ENCODE peak calls at places on chromosome 5, in six cellular contexts. One of them, this sample, is unnamed.

GRCh38 chr5:1877434-1878049 is 5.2 kb downstream of the IRX4 start:
- DNase-seq in colonic mucosa: no peak
- DNase-seq in breast epithelium: no peak
- DNase-seq in psoas muscle: no peak
- DNase-seq in left ventricle myocardium inferior: no peak
- DNase-seq in GM23338: peak; percentile 56
- DNase-seq in this sample: no peak

GRCh38 chr5:158727771-158728311 is 371.9 kb downstream of the EBF1 start:
- DNase-seq in psoas muscle: peak; percentile 60
- DNase-seq in left ventricle myocardium inferior: peak; percentile 59
- DNase-seq in colonic mucosa: no peak
- DNase-seq in breast epithelium: no peak
- DNase-seq in GM23338: no peak
- DNase-seq in this sample: no peak

GRCh38 chr5:128782446-128782845 is 182.8 kb upstream of the SLC27A6 start:
- DNase-seq in GM23338: no peak
- DNase-seq in psoas muscle: peak; percentile 65
- DNase-seq in colonic mucosa: peak; percentile 52
- DNase-seq in left ventricle myocardium inferior: peak; percentile 40
- DNase-seq in breast epithelium: peak; percentile 79
- DNase-seq in this sample: no peak

GRCh38 chr5:66769839-66770617 is 173.8 kb downstream of the MAST4 start:
- DNase-seq in colonic mucosa: no peak
- DNase-seq in GM23338: peak; percentile 78
- DNase-seq in psoas muscle: no peak
- DNase-seq in left ventricle myocardium inferior: peak; percentile 18
- DNase-seq in breast epithelium: no peak
- DNase-seq in this sample: peak; percentile 78

GRCh38 chr5:68722357-68722756 is 371.5 kb upstream of the SLC30A5 start:
- DNase-seq in colonic mucosa: no peak
- DNase-seq in psoas muscle: no peak
- DNase-seq in breast epithelium: no peak
- DNase-seq in GM23338: peak; percentile 29
- DNase-seq in left ventricle myocardium inferior: no peak
- DNase-seq in this sample: no peak

GRCh38 chr5:14260637-14261036 is 117.5 kb downstream of the TRIO start:
- DNase-seq in left ventricle myocardium inferior: no peak
- DNase-seq in psoas muscle: no peak
- DNase-seq in GM23338: no peak
- DNase-seq in breast epithelium: no peak
- DNase-seq in colonic mucosa: no peak
- DNase-seq in this sample: no peak

GRCh38 chr5:141560725-141561483 is 57.9 kb downstream of the DIAPH1 start:
- DNase-seq in psoas muscle: peak; percentile 87
- DNase-seq in breast epithelium: peak; percentile 94
- DNase-seq in colonic mucosa: peak; percentile 84
- DNase-seq in GM23338: peak; percentile 98
- DNase-seq in left ventricle myocardium inferior: peak; percentile 82
- DNase-seq in this sample: peak; percentile 79

GRCh38 chr5:35237580-35238376 is 7.5 kb upstream of the PRLR start:
- DNase-seq in psoas muscle: no peak
- DNase-seq in left ventricle myocardium inferior: no peak
- DNase-seq in colonic mucosa: peak; percentile 46
- DNase-seq in GM23338: no peak
- DNase-seq in breast epithelium: no peak
- DNase-seq in this sample: no peak

GRCh38 chr5:173530547-173530946 is 85.9 kb downstream of the BOD1 start:
- DNase-seq in psoas muscle: no peak
- DNase-seq in GM23338: peak; percentile 87
- DNase-seq in colonic mucosa: no peak
- DNase-seq in breast epithelium: no peak
- DNase-seq in left ventricle myocardium inferior: no peak
- DNase-seq in this sample: no peak

GRCh38 chr5:10030219-10030831 is 219.4 kb downstream of the ATPSCKMT start:
- DNase-seq in colonic mucosa: no peak
- DNase-seq in psoas muscle: no peak
- DNase-seq in left ventricle myocardium inferior: no peak
- DNase-seq in GM23338: peak; percentile 77
- DNase-seq in breast epithelium: no peak
- DNase-seq in this sample: no peak

GRCh38 chr5:35134278-35135030 is 86.7 kb upstream of the AGXT2 start:
- DNase-seq in GM23338: no peak
- DNase-seq in psoas muscle: no peak
- DNase-seq in left ventricle myocardium inferior: no peak
- DNase-seq in breast epithelium: no peak
- DNase-seq in colonic mucosa: no peak
- DNase-seq in this sample: no peak

GRCh38 chr5:107461770-107462169 is 209.0 kb downstream of the EFNA5 start:
- DNase-seq in breast epithelium: no peak
- DNase-seq in GM23338: no peak
- DNase-seq in psoas muscle: no peak
- DNase-seq in left ventricle myocardium inferior: no peak
- DNase-seq in colonic mucosa: no peak
- DNase-seq in this sample: no peak

GRCh38 chr5:23419115-23419514 is 88.3 kb upstream of the PRDM9 start:
- DNase-seq in breast epithelium: no peak
- DNase-seq in GM23338: peak; percentile 57
- DNase-seq in psoas muscle: no peak
- DNase-seq in colonic mucosa: no peak
- DNase-seq in left ventricle myocardium inferior: no peak
- DNase-seq in this sample: no peak

GRCh38 chr5:75325242-75325641 is 11.8 kb upstream of the HMGCR start:
- DNase-seq in psoas muscle: no peak
- DNase-seq in breast epithelium: no peak
- DNase-seq in colonic mucosa: no peak
- DNase-seq in left ventricle myocardium inferior: no peak
- DNase-seq in GM23338: no peak
- DNase-seq in this sample: no peak
- TF ChIP-seq CTCF in psoas muscle: no peak
- TF ChIP-seq CTCF in breast epithelium: no peak
- TF ChIP-seq CTCF in colonic mucosa: no peak
- TF ChIP-seq CTCF in left ventricle myocardium inferior: no peak
- TF ChIP-seq CTCF in GM23338: no peak
- TF ChIP-seq CTCF in this sample: no peak

GRCh38 chr5:119630752-119631440 is 1.5 kb downstream of the FAM170A start:
- DNase-seq in psoas muscle: no peak
- DNase-seq in left ventricle myocardium inferior: no peak
- DNase-seq in breast epithelium: no peak
- DNase-seq in GM23338: no peak
- DNase-seq in colonic mucosa: no peak
- DNase-seq in this sample: no peak

GRCh38 chr5:119629339-119629738 is at the start of gene FAM170A:
- DNase-seq in colonic mucosa: no peak
- DNase-seq in psoas muscle: no peak
- DNase-seq in left ventricle myocardium inferior: no peak
- DNase-seq in breast epithelium: no peak
- DNase-seq in GM23338: no peak
- DNase-seq in this sample: no peak

GRCh38 chr5:119631660-119632059 is 2.3 kb downstream of the FAM170A start:
- DNase-seq in colonic mucosa: no peak
- DNase-seq in GM23338: no peak
- DNase-seq in psoas muscle: no peak
- DNase-seq in left ventricle myocardium inferior: no peak
- DNase-seq in breast epithelium: no peak
- DNase-seq in this sample: no peak
- TF ChIP-seq CTCF in colonic mucosa: no peak
- TF ChIP-seq CTCF in GM23338: no peak
- TF ChIP-seq CTCF in psoas muscle: no peak
- TF ChIP-seq CTCF in left ventricle myocardium inferior: no peak
- TF ChIP-seq CTCF in breast epithelium: no peak
- TF ChIP-seq CTCF in this sample: no peak

GRCh38 chr5:56825222-56825824 is 10.0 kb downstream of the MAP3K1 start:
- DNase-seq in colonic mucosa: no peak
- DNase-seq in left ventricle myocardium inferior: no peak
- DNase-seq in breast epithelium: no peak
- DNase-seq in GM23338: no peak
- DNase-seq in psoas muscle: no peak
- DNase-seq in this sample: no peak

GRCh38 chr5:56827043-56827442 is 11.7 kb downstream of the MAP3K1 start:
- DNase-seq in colonic mucosa: no peak
- DNase-seq in GM23338: peak; percentile 77
- DNase-seq in psoas muscle: no peak
- DNase-seq in left ventricle myocardium inferior: no peak
- DNase-seq in breast epithelium: peak; percentile 23
- DNase-seq in this sample: no peak

GRCh38 chr5:56824019-56824418 is 8.7 kb downstream of the MAP3K1 start:
- DNase-seq in psoas muscle: no peak
- DNase-seq in breast epithelium: no peak
- DNase-seq in left ventricle myocardium inferior: no peak
- DNase-seq in colonic mucosa: no peak
- DNase-seq in GM23338: no peak
- DNase-seq in this sample: no peak

GRCh38 chr5:56829137-56829536 is 13.8 kb downstream of the MAP3K1 start:
- DNase-seq in psoas muscle: no peak
- DNase-seq in GM23338: no peak
- DNase-seq in colonic mucosa: no peak
- DNase-seq in left ventricle myocardium inferior: no peak
- DNase-seq in breast epithelium: no peak
- DNase-seq in this sample: no peak

GRCh38 chr5:56827923-56828322 is 12.6 kb downstream of the MAP3K1 start:
- DNase-seq in colonic mucosa: no peak
- DNase-seq in breast epithelium: no peak
- DNase-seq in GM23338: no peak
- DNase-seq in psoas muscle: no peak
- DNase-seq in left ventricle myocardium inferior: no peak
- DNase-seq in this sample: no peak
- TF ChIP-seq CTCF in colonic mucosa: no peak
- TF ChIP-seq CTCF in breast epithelium: no peak
- TF ChIP-seq CTCF in GM23338: no peak
- TF ChIP-seq CTCF in psoas muscle: no peak
- TF ChIP-seq CTCF in left ventricle myocardium inferior: no peak
- TF ChIP-seq CTCF in this sample: no peak

GRCh38 chr5:52915176-52915875 is 73.8 kb upstream of the ITGA2 start:
- DNase-seq in colonic mucosa: peak; percentile 57
- DNase-seq in psoas muscle: no peak
- DNase-seq in left ventricle myocardium inferior: no peak
- DNase-seq in breast epithelium: no peak
- DNase-seq in GM23338: peak; percentile 69
- DNase-seq in this sample: no peak

GRCh38 chr5:52922384-52922783 is 66.8 kb upstream of the ITGA2 start:
- DNase-seq in breast epithelium: no peak
- DNase-seq in GM23338: peak; percentile 54
- DNase-seq in psoas muscle: no peak
- DNase-seq in colonic mucosa: no peak
- DNase-seq in left ventricle myocardium inferior: no peak
- DNase-seq in this sample: no peak

GRCh38 chr5:52925001-52925400 is 64.2 kb upstream of the ITGA2 start:
- DNase-seq in left ventricle myocardium inferior: no peak
- DNase-seq in psoas muscle: no peak
- DNase-seq in colonic mucosa: no peak
- DNase-seq in breast epithelium: no peak
- DNase-seq in GM23338: no peak
- DNase-seq in this sample: no peak

GRCh38 chr5:52924458-52924857 is 64.7 kb upstream of the ITGA2 start:
- DNase-seq in psoas muscle: no peak
- DNase-seq in colonic mucosa: no peak
- DNase-seq in breast epithelium: no peak
- DNase-seq in GM23338: no peak
- DNase-seq in left ventricle myocardium inferior: no peak
- DNase-seq in this sample: no peak

GRCh38 chr5:52920929-52921328 is 68.2 kb upstream of the ITGA2 start:
- DNase-seq in GM23338: no peak
- DNase-seq in psoas muscle: no peak
- DNase-seq in breast epithelium: no peak
- DNase-seq in left ventricle myocardium inferior: no peak
- DNase-seq in colonic mucosa: no peak
- DNase-seq in this sample: no peak
- TF ChIP-seq CTCF in GM23338: no peak
- TF ChIP-seq CTCF in psoas muscle: no peak
- TF ChIP-seq CTCF in breast epithelium: no peak
- TF ChIP-seq CTCF in left ventricle myocardium inferior: no peak
- TF ChIP-seq CTCF in colonic mucosa: no peak
- TF ChIP-seq CTCF in this sample: no peak

DNA sequence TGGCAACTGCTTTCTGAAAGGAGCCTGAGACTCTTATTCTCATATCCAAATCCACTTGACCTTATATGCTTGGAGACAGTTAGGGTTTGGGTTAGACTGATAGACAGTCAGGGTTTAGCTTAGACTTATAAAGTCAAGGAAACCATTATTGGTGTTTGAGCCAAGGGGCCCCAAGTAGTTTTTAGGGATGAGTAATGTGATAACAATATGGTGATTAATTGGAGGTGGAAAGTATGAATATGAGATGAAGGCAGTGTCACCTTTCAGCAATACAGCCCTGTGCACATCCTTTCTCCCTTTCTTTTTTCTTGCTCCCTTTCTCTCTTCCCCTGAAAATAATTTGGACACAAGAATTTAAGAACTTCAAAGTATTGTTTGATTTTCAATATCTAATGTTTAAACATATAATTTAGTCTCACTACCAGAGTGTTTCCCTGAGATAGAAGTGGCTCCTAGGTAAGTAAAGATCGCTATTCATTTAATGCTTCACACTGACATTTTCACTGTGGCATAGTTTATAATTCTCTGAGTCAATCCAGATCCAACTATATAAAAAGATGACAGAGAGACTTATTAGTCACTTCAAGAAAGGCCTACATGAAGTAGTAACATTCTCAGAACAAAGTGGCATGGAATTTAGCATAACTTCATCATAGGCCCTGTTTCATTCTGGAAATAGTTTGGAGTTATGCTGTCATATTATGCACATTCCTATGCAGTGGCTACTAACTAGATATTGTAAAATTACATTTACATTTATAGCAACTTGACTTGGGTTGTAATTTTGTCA is 200.8 kb downstream of the CHSY3 start:
- DNase-seq in breast epithelium: no peak
- DNase-seq in psoas muscle: no peak
- DNase-seq in colonic mucosa: no peak
- DNase-seq in left ventricle myocardium inferior: no peak
- DNase-seq in GM23338: no peak
- DNase-seq in this sample: no peak
- TF ChIP-seq CTCF in breast epithelium: no peak
- TF ChIP-seq CTCF in psoas muscle: no peak
- TF ChIP-seq CTCF in colonic mucosa: no peak
- TF ChIP-seq CTCF in left ventricle myocardium inferior: no peak
- TF ChIP-seq CTCF in GM23338: no peak
- TF ChIP-seq CTCF in this sample: no peak